ENCODE peak calls at places on chromosomes 4 and X, in seven cellular contexts. H, B, A, S, T, O and J are unnamed samples.

GRCh38 chrX:39149761-39150160 is 348.5 kb downstream of the MID1IP1 start:
- DNase-seq in H (peak; percentile 21), B (peak; percentile 49), A (peak; percentile 44), S (peak; percentile 90), T (no peak), O (peak; percentile 50), J (no peak)

GRCh38 chr4:6299875-6300274 is 30.2 kb downstream of the WFS1 start:
- DNase-seq in H (no peak), B (no peak), A (no peak), S (no peak), T (no peak), O (no peak), J (no peak)

GRCh38 chr4:155263480-155263879 is 55.0 kb downstream of the NPY2R start:
- DNase-seq in H (no peak), B (no peak), A (no peak), S (no peak), T (no peak), O (no peak), J (no peak)

GRCh38 chr4:185421366-185422124 is 4.2 kb downstream of the UFSP2 start:
- DNase-seq in H (no peak), B (no peak), A (no peak), S (no peak), T (no peak), O (peak; percentile 68), J (no peak)

GRCh38 chrX:10833299-10834169 is 213.1 kb upstream of the MID1 start:
- DNase-seq in H (no peak), B (no peak), A (no peak), S (no peak), T (no peak), O (peak; percentile 51), J (no peak)

GRCh38 chr4:128574706-128575105 is 234.8 kb upstream of the JADE1 start:
- DNase-seq in H (peak; percentile 22), B (peak; percentile 70), A (peak; percentile 39), S (peak; percentile 81), T (peak; percentile 40), O (peak; percentile 95), J (no peak)

GRCh38 chrX:103540145-103540544 is 20.9 kb upstream of the RAB40A start:
- DNase-seq in H (no peak), B (no peak), A (no peak), S (no peak), T (no peak), O (peak; percentile 60), J (no peak)

GRCh38 chrX:2185341-2186082 is 315.3 kb downstream of the DHRSX start:
- DNase-seq in H (no peak), B (no peak), A (no peak), S (no peak), T (no peak), O (no peak), J (no peak)

GRCh38 chrX:48487362-48487785 is 11.4 kb downstream of the FTSJ1 start:
- DNase-seq in H (peak; percentile 40), B (no peak), A (no peak), S (peak; percentile 52), T (peak; percentile 90), O (peak; percentile 95), J (no peak)

GRCh38 chr4:152594981-152595916 is 59.4 kb upstream of the FBXW7 start:
- DNase-seq in H (no peak), B (no peak), A (no peak), S (no peak), T (no peak), O (peak; percentile 31), J (peak; percentile 28)

GRCh38 chrX:129726307-129727111 is 12.3 kb upstream of the XPNPEP2 start:
- DNase-seq in H (no peak), B (peak; percentile 25), A (peak; percentile 24), S (no peak), T (peak; percentile 28), O (peak; percentile 68), J (no peak)